ENCODE peak calls at places on chromosomes 12 and 14, in five cellular contexts. M is upper lobe of right lung, T is glomerular endothelial cell, P is chondrocyte, J is GDM1. B is an unnamed sample.
A peak's percentile ranks its signal among the peaks of the same experiment; 100 is the strongest.

GRCh38 chr12:53972152-53972702 is 699 bp upstream of the HOXC11 start:
- DNase-seq in T (no peak), J (no peak), M (no peak), P (no peak), B (no peak)

GRCh38 chr12:88579572-88579940 is 715 bp downstream of the KITLG start:
- DNase-seq in T (no peak), P (no peak), J (no peak), M (peak; percentile 76), B (no peak)

GRCh38 chr12:15712823-15713663 is 76.1 kb downstream of the EPS8 start:
- DNase-seq in T (no peak), M (no peak), J (no peak), P (no peak), B (no peak)

GRCh38 chr12:57907281-57907680 is 34.1 kb upstream of the ATP23 start:
- DNase-seq in M (no peak), P (no peak), J (no peak), T (no peak), B (no peak)

GRCh38 chr14:22472935-22473854 is 115.8 kb downstream of the DAD1 start:
- DNase-seq in M (no peak), T (no peak), J (peak; percentile 50), P (no peak), B (no peak)

GRCh38 chr12:93441111-93441616 is 583 bp downstream of the UBE2N start:
- DNase-seq in T (no peak), J (no peak), M (peak; percentile 77), P (no peak), B (no peak)

GRCh38 chr12:66268562-66268961 is 33.7 kb upstream of the HELB start:
- DNase-seq in P (no peak), J (no peak), T (no peak), M (no peak), B (no peak)

GRCh38 chr12:56267443-56268071 is 815 bp downstream of the COQ10A start:
- DNase-seq in P (no peak), T (no peak), J (no peak), M (peak; percentile 30), B (no peak)

GRCh38 chr14:65208548-65208947 is 106.2 kb upstream of the MAX start:
- DNase-seq in J (no peak), T (no peak), M (no peak), P (no peak), B (no peak)

GRCh38 chr14:77882098-77882497 is 82.2 kb downstream of the ADCK1 start:
- DNase-seq in P (peak; percentile 67), M (no peak), T (no peak), J (no peak), B (no peak)

GRCh38 chr12:60863421-60863820 is 1267.6 kb downstream of the SLC16A7 start:
- DNase-seq in J (no peak), T (no peak), M (no peak), P (no peak), B (no peak)

GRCh38 chr12:11059784-11060183 is 2.3 kb downstream of the TAS2R46 start:
- DNase-seq in J (no peak), P (no peak), T (no peak), M (no peak), B (no peak)

GRCh38 chr12:106081606-106082005 is 57.1 kb downstream of the NUAK1 start:
- DNase-seq in J (no peak), P (no peak), T (no peak), M (no peak), B (no peak)

GRCh38 chr14:99132821-99133562 is 139.0 kb downstream of the BCL11B start:
- DNase-seq in T (no peak), M (no peak), J (no peak), P (no peak), B (no peak)

GRCh38 chr12:106976668-106977067 is 10.3 kb downstream of the MTERF2 start:
- DNase-seq in P (no peak), M (no peak), T (no peak), J (no peak), B (no peak)

GRCh38 chr14:99266181-99267178 is 5.5 kb downstream of the BCL11B start:
- DNase-seq in P (no peak), T (no peak), J (peak; percentile 55), M (peak; percentile 85), B (no peak)

GRCh38 chr14:58072288-58073071 is 79.5 kb downstream of the ARMH4 start:
- DNase-seq in P (no peak), M (no peak), T (peak; percentile 36), J (peak; percentile 27), B (no peak)

GRCh38 chr14:67999693-68000384 is 180.3 kb downstream of the RAD51B start:
- DNase-seq in T (no peak), J (no peak), M (no peak), P (no peak), B (no peak)

GRCh38 chr12:114679452-114679875 is 4.5 kb downstream of the TBX3 start:
- DNase-seq in M (no peak), P (no peak), J (no peak), T (no peak), B (no peak)

GRCh38 chr14:92317511-92317910 is 5.5 kb upstream of the SLC24A4 start:
- DNase-seq in P (no peak), T (no peak), J (no peak), M (no peak), B (no peak)

GRCh38 chr14:73239463-73240241 is 2.3 kb downstream of the PAPLN start:
- DNase-seq in P (no peak), T (no peak), J (no peak), M (no peak), B (no peak)

GRCh38 chr12:3361156-3361555 is 129.8 kb upstream of the PRMT8 start:
- DNase-seq in J (no peak), T (no peak), M (no peak), P (no peak), B (no peak)

GRCh38 chr12:123078114-123078465 is 72.8 kb downstream of the PITPNM2 start:
- DNase-seq in M (no peak), J (no peak), T (no peak), P (no peak), B (no peak)

GRCh38 chr14:23861666-23862065 is 91.9 kb upstream of the DHRS4 start:
- DNase-seq in P (no peak), T (no peak), M (no peak), J (no peak), B (no peak)

GRCh38 chr12:67573456-67573855 is 75.1 kb upstream of the DYRK2 start:
- DNase-seq in J (no peak), P (no peak), M (no peak), T (no peak), B (no peak)

GRCh38 chr12:119666226-119666808 is 1.6 kb upstream of the PRKAB1 start:
- DNase-seq in M (no peak), T (no peak), P (no peak), J (no peak), B (no peak)

GRCh38 chr12:24719293-24719721 is 229.6 kb downstream of the BCAT1 start:
- DNase-seq in J (no peak), P (no peak), T (peak; percentile 5), M (no peak), B (no peak)